ENCODE peak calls at places on chromosome 17, in seven cellular contexts. R is NCI-H1048; F is T-helper 9 cell; K is PC-3; S is stimulated activated CD8-positive, alpha-beta memory T cell treated with anti-CD3 and anti-CD28 coated beads, Interleukin-2, amount 100 ng/mL, for 48 hours; E is HEK293T; Y is stomach. T is an unnamed sample.
A peak's percentile ranks its signal among the peaks of the same experiment; 100 is the strongest.

GRCh38 chr17:10271004-10271620 is 72.7 kb upstream of the GAS7 start:
- DNase-seq in R (no peak), F (no peak), K (no peak), S (no peak), E (no peak), Y (no peak), T (no peak)

GRCh38 chr17:44830359-44831269 is 527 bp upstream of the GJC1 start:
- DNase-seq in R (no peak), F (no peak), K (peak; percentile 49), S (peak; percentile 1), E (peak; percentile 45), Y (no peak), T (peak; percentile 3)

GRCh38 chr17:27362909-27363308 is 69.0 kb downstream of the WSB1 start:
- DNase-seq in R (no peak), F (no peak), K (no peak), S (no peak), E (no peak), Y (no peak), T (no peak)

GRCh38 chr17:59493867-59494266 is 71.5 kb upstream of the DHX40 start:
- DNase-seq in R (no peak), F (no peak), K (no peak), S (no peak), E (no peak), Y (no peak), T (no peak)

GRCh38 chr17:45147102-45147580 is 1.1 kb upstream of the HEXIM1 start:
- DNase-seq in R (no peak), F (no peak), K (no peak), S (no peak), E (peak; percentile 68), Y (peak; percentile 66), T (peak; percentile 91)

GRCh38 chr17:6558276-6558675 is 1.9 kb upstream of the PITPNM3 start:
- DNase-seq in R (no peak), F (no peak), K (no peak), S (no peak), E (no peak), Y (peak; percentile 58), T (no peak)

GRCh38 chr17:68807998-68808772 is 147.0 kb downstream of the ABCA8 start:
- DNase-seq in R (no peak), F (no peak), K (no peak), S (no peak), E (no peak), Y (no peak), T (no peak)

GRCh38 chr17:53032861-53033271 is 789.9 kb upstream of the KIF2B start:
- DNase-seq in R (peak; percentile 87), F (no peak), K (peak; percentile 60), S (no peak), E (peak; percentile 6), Y (no peak), T (no peak)

GRCh38 chr17:82366749-82367148 is 4.8 kb upstream of the UTS2R start:
- DNase-seq in R (no peak), F (no peak), K (peak; percentile 15), S (no peak), E (no peak), Y (no peak), T (no peak)

GRCh38 chr17:80545499-80545826 is 825 bp downstream of the RPTOR start:
- DNase-seq in R (no peak), F (no peak), K (peak; percentile 21), S (no peak), E (no peak), Y (no peak), T (no peak)

GRCh38 chr17:72336026-72336803 is 215.4 kb downstream of the SOX9 start:
- DNase-seq in R (no peak), F (no peak), K (no peak), S (no peak), E (no peak), Y (no peak), T (no peak)

GRCh38 chr17:13321932-13322701 is 279.6 kb downstream of the HS3ST3A1 start:
- DNase-seq in R (no peak), F (no peak), K (no peak), S (no peak), E (no peak), Y (no peak), T (no peak)

GRCh38 chr17:40317345-40317873 is 8.4 kb downstream of the RARA start:
- DNase-seq in R (no peak), F (no peak), K (peak; percentile 61), S (no peak), E (peak; percentile 23), Y (peak; percentile 50), T (peak; percentile 73)

GRCh38 chr17:8960325-8961144 is 5.0 kb downstream of the PIK3R5 start:
- DNase-seq in R (no peak), F (no peak), K (no peak), S (no peak), E (no peak), Y (no peak), T (no peak)

GRCh38 chr17:36761203-36761945 is 160.0 kb downstream of the MRM1 start:
- DNase-seq in R (no peak), F (no peak), K (no peak), S (no peak), E (no peak), Y (no peak), T (no peak)

GRCh38 chr17:17132746-17133145 is 73.4 kb downstream of the PLD6 start:
- DNase-seq in R (no peak), F (no peak), K (no peak), S (no peak), E (no peak), Y (no peak), T (no peak)

T was measured in stimulated activated effector memory CD8-positive, alpha-beta T cell treated with anti-CD3 and anti-CD28 coated beads, Interleukin-12 subunit alpha, Interleukin-12 subunit beta, amount 100 ng/mL, for 72 hours.